ENCODE peak calls at places on chromosomes 6 and 20, in five cellular contexts. P, U, Q, H and J are unnamed samples.

GRCh38 chr20:52761867-52762266 is 210.3 kb upstream of the TSHZ2 start:
- DNase-seq in P (no peak), Q (no peak), H (no peak), U (no peak), J (no peak)

GRCh38 chr20:18443841-18444240 is 23.0 kb downstream of the DZANK1 start:
- DNase-seq in Q (no peak), P (no peak), H (no peak), U (no peak), J (no peak)

GRCh38 chr6:25337004-25337403 is 57.8 kb downstream of the CARMIL1 start:
- DNase-seq in Q (no peak), U (no peak), P (no peak), H (no peak), J (no peak)

GRCh38 chr20:2103454-2104153 is 2.0 kb downstream of the STK35 start:
- DNase-seq in U (no peak), Q (no peak), P (no peak), H (peak), J (no peak)

GRCh38 chr6:27825025-27825823 is 87.0 kb downstream of the OR2B2 start:
- DNase-seq in H (no peak), Q (no peak), U (no peak), P (no peak), J (no peak)

GRCh38 chr6:2857580-2858337 is 16.1 kb upstream of the SERPINB1 start:
- DNase-seq in Q (no peak), U (peak), P (no peak), H (no peak), J (no peak)

GRCh38 chr6:54179152-54179551 is 67.9 kb downstream of the MLIP start:
- DNase-seq in U (no peak), Q (no peak), H (no peak), P (no peak), J (no peak)

GRCh38 chr20:47925603-47926002 is 140.3 kb upstream of the SULF2 start:
- DNase-seq in Q (no peak), P (no peak), H (no peak), U (no peak), J (no peak)

GRCh38 chr6:158043008-158043407 is 61.3 kb downstream of the SYNJ2 start:
- DNase-seq in P (no peak), H (no peak), Q (no peak), U (peak), J (no peak)

GRCh38 chr6:156720739-156721714 is 56.2 kb upstream of the ARID1B start:
- DNase-seq in Q (peak), H (peak), U (peak), P (no peak), J (peak)

DNA sequence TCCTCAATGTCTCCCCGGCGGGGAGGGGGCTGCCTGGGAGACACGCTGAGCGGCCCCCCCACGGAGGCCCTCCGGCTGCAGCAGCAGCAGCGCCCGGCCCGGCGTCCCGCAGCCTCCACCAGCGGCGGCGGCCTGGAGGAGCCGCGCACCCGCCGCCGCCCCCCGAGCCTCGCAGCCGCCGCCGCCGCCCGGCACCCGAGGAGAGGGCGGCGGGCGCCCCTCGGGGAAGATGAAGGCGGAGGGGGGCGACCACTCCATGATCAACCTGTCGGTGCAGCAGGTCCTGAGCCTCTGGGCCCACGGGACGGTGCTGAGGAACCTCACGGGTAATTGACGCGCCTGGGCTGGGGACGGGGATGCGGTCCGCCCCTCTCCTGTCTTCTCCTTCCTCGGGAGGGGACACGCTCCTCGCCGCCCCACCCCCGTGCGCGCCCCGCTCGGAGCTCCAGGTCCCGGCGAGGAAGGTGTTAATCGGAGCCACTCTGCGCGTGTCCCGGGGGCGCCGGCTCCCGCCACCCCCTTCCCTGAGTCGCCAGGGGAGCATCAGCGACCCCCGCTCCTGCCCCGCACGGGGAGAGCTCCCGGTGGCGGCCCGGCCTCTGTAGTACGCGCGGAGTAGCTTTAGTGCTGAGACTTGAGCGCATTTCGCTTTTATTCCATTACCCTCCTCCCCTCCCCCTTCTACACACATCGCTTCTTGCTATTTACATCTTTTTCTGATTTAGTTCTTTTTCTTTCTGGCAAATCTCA is 675 bp downstream of the TMEM170B start:
- DNase-seq in Q (peak), U (peak), P (no peak), H (peak), J (no peak)
- H3K27ac ChIP-seq in Q (no peak), U (peak), P (peak), H (no peak), J (peak)

DNA sequence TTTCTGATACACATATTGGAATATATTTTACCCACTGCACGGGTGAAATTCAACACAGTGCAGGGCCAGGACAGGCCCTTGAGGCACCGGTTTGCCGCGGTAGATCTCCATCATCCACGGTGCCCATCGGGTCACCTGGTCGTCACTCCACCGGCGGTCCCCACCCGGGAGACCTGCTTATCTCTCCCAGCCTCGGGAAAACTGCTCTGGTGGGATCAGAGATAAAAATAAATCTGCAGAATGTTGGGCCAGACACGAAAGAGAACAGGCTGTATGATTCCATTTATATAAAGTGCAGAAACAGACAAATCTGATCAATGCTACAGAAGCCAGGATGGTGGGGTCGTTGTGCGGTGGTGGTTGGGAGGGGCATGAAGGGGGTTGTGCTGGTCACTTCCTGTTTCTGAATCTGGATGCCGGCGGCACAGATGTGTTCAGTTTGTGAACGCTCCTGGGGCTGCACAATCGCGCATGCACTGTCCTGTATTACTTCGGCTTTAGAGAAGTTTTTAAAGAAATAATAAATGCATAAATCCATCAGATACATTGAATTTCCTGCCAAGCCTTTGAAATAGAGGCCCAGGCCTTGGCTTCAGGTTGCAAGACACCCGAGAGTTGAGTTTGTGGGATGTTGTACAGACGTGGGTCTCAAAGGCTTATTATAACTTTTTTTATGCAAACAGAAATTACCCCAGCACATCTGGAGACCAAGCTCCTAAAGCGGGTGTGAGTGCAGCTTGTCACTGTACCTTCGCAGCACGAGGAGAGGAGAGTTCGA is 54.3 kb downstream of the ANKRD60 start:
- DNase-seq in Q (no peak), P (no peak), U (peak), H (no peak), J (no peak)
- H3K27ac ChIP-seq in Q (no peak), P (no peak), U (peak), H (no peak), J (peak)

GRCh38 chr20:36065427-36065998 is 89.0 kb upstream of the EPB41L1 start:
- DNase-seq in Q (no peak), P (no peak), H (no peak), U (no peak), J (no peak)
- H3K27ac ChIP-seq in Q (no peak), P (no peak), H (no peak), U (no peak), J (peak)

DNA sequence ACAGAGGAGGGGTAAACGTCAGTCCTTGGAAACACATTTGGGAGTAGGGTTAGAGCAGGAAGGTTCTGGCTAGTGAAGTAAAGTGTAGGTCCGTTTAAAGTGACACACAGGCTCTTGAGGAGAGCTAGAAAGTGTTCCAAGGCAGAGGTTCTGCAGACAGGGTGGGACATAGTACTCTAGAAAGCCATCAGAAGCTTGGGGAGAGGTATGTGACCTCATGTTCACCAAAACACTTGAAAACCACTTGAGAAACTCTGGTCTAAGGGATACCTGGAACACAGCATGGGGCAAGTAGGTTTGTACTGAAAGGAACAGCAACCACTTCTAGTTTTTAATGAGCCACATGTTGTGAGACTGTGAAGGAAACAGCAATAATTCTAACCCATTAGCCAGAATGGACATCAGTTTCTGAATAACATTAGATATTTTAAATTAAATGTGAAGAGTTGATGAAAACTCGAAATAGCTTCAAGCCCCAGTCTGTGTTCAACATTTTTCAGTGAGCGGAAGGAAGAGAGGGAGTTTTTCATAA is 49.0 kb downstream of the SOBP start:
- DNase-seq in H (no peak), P (no peak), U (no peak), Q (no peak), J (no peak)
- H3K27ac ChIP-seq in H (no peak), P (no peak), U (no peak), Q (no peak), J (no peak)

GRCh38 chr20:46710149-46710913 is 882 bp downstream of the SLC2A10 start:
- DNase-seq in P (no peak), H (no peak), U (no peak), Q (no peak), J (no peak)
- H3K27ac ChIP-seq in P (no peak), H (no peak), U (peak), Q (peak), J (peak)

GRCh38 chr20:62122659-62123449 is 579 bp downstream of the LSM14B start:
- DNase-seq in H (peak), U (peak), P (no peak), Q (no peak), J (peak)

GRCh38 chr20:62121776-62122658 is at the start of gene LSM14B:
- DNase-seq in H (peak), Q (peak), U (peak), P (peak), J (peak)

GRCh38 chr20:62120990-62121775 is 1.1 kb upstream of the LSM14B start:
- DNase-seq in U (no peak), P (peak), H (peak), Q (no peak), J (no peak)

GRCh38 chr20:62126141-62126540 is 3.9 kb downstream of the LSM14B start:
- DNase-seq in P (no peak), U (no peak), H (no peak), Q (peak), J (no peak)

GRCh38 chr20:62123450-62124118 is 1.3 kb downstream of the LSM14B start:
- DNase-seq in U (no peak), P (no peak), Q (no peak), H (peak), J (peak)
- H3K27ac ChIP-seq in U (peak), P (no peak), Q (no peak), H (peak), J (peak)

DNA sequence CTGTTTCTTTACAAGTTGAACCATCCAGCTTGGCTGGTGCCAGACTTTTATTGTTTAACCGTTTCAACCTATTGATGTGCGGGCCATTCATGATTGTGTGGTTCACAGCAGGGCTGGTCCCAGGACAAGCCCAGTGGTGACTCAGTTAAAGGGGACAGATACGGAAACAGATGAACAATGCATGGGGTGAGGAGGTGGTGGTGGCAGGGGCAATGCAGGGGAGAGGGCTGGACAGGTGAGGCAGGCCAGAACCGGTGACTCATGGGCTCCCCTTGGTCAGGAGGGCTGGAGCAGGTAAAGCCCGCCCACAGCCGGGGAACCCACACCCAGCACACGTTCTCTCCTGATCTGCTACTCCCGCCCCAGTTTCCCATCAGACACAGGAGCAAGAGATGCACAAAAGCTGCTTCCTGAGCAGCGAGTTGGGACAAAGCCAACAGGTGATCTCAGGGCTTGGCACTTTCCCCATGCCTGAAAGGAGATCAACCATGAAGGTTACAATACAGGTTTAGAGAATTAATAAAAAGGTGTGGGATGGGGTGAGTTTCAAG is 232.2 kb downstream of the LY86 start:
- DNase-seq in Q (no peak), P (no peak), U (no peak), H (no peak), J (no peak)
- H3K27ac ChIP-seq in Q (no peak), P (no peak), U (no peak), H (no peak), J (no peak)

GRCh38 chr6:167150815-167151557 is 6.8 kb downstream of the GPR31 start:
- DNase-seq in H (peak), P (no peak), Q (no peak), U (no peak), J (no peak)
- H3K27ac ChIP-seq in H (peak), P (no peak), Q (no peak), U (no peak), J (no peak)

DNA sequence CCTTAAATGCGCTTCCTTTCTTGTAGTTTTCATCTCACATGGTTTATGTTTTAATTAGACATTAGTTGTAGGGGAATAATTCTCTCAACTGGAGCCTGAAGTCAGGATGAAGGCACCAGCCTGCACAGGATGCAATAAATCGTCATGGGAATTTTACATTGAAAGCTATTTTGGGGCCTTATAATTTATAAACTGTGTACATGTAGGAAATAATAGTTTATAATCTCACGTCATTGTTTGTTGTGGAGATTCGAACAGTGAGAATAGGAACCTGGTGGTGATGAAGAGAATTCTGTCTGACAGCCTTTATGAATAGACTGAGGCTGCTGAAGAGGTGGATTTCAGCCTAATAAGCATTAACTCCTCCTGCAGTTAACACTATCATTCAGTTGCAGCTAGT is 125.3 kb downstream of the JARID2 start:
- DNase-seq in P (no peak), H (no peak), U (no peak), Q (no peak), J (no peak)
- H3K27ac ChIP-seq in P (no peak), H (no peak), U (no peak), Q (no peak), J (no peak)

GRCh38 chr6:106530026-106530425 is 99.3 kb downstream of the RTN4IP1 start:
- DNase-seq in U (no peak), Q (no peak), P (no peak), H (no peak), J (no peak)

GRCh38 chr6:106528521-106528920 is 100.8 kb downstream of the RTN4IP1 start:
- DNase-seq in P (no peak), Q (no peak), H (no peak), U (no peak), J (no peak)

GRCh38 chr6:106527979-106528378 is 101.3 kb downstream of the RTN4IP1 start:
- DNase-seq in P (no peak), U (no peak), H (no peak), Q (no peak), J (no peak)

GRCh38 chr6:106530502-106530901 is 98.8 kb downstream of the RTN4IP1 start:
- DNase-seq in Q (no peak), U (no peak), H (no peak), P (no peak), J (no peak)

GRCh38 chr6:106529438-106529837 is 99.9 kb downstream of the RTN4IP1 start:
- DNase-seq in U (no peak), P (no peak), H (no peak), Q (no peak), J (no peak)
- H3K27ac ChIP-seq in U (no peak), P (no peak), H (no peak), Q (no peak), J (no peak)